ENCODE peak calls at places on chromosomes 4 and X, in five cellular contexts. I, U, P, H and Y are unnamed samples.

GRCh38 chr4:15891312-15891711 is 47.2 kb downstream of the FGFBP1 start:
- DNase-seq in U (no peak), H (no peak), P (no peak), I (no peak), Y (no peak)

GRCh38 chr4:13888112-13888511 is 260.6 kb upstream of the BOD1L1 start:
- DNase-seq in I (no peak), H (no peak), P (peak; percentile 94), U (no peak), Y (peak; percentile 85)

GRCh38 chr4:129218355-129218754 is 122.4 kb downstream of the C4orf33 start:
- DNase-seq in U (peak; percentile 24), P (no peak), H (no peak), I (peak; percentile 22), Y (no peak)

GRCh38 chrX:76279007-76279406 is 106.1 kb downstream of the PBDC1 start:
- DNase-seq in H (no peak), U (peak; percentile 54), P (peak; percentile 34), I (peak; percentile 52), Y (peak; percentile 20)

GRCh38 chr4:33340168-33340567 is 2620.0 kb downstream of the PCDH7 start:
- DNase-seq in P (no peak), I (no peak), H (no peak), U (no peak), Y (no peak)

GRCh38 chrX:41177297-41177696 is 92.1 kb downstream of the USP9X start:
- DNase-seq in I (no peak), H (no peak), U (no peak), P (no peak), Y (no peak)

GRCh38 chr4:144449623-144450022 is 196.3 kb upstream of the HHIP start:
- DNase-seq in H (peak; percentile 72), U (peak; percentile 18), I (peak; percentile 61), P (peak; percentile 11), Y (no peak)

GRCh38 chr4:4771160-4771559 is 88.3 kb upstream of the MSX1 start:
- DNase-seq in I (no peak), P (no peak), H (no peak), U (no peak), Y (no peak)

GRCh38 chr4:84126061-84126787 is 372.9 kb downstream of the NKX6-1 start:
- DNase-seq in U (no peak), H (no peak), I (no peak), P (no peak), Y (no peak)

GRCh38 chrX:110722135-110722534 is 73.5 kb downstream of the CHRDL1 start:
- DNase-seq in U (no peak), H (no peak), I (no peak), P (no peak), Y (no peak)

GRCh38 chrX:14039344-14039743 is 9.7 kb upstream of the GEMIN8 start:
- DNase-seq in U (peak; percentile 69), H (no peak), I (peak; percentile 62), P (peak; percentile 23), Y (peak; percentile 18)

GRCh38 chr4:168908093-168908492 is 102.0 kb downstream of the CBR4 start:
- DNase-seq in U (no peak), I (no peak), H (no peak), P (peak; percentile 55), Y (peak; percentile 52)

GRCh38 chrX:116204947-116205346 is 34.4 kb downstream of the AGTR2 start:
- DNase-seq in U (no peak), P (peak; percentile 5), H (no peak), I (peak; percentile 17), Y (no peak)

GRCh38 chr4:183966371-183966770 is 61.3 kb downstream of the STOX2 start:
- DNase-seq in P (no peak), I (no peak), H (no peak), U (no peak), Y (no peak)

GRCh38 chrX:16137416-16138107 is 14.2 kb downstream of the GRPR start:
- DNase-seq in U (no peak), P (no peak), H (no peak), I (no peak), Y (no peak)

GRCh38 chr4:101649790-101650450 is 140.6 kb upstream of the BANK1 start:
- DNase-seq in H (no peak), U (no peak), P (no peak), I (no peak), Y (no peak)

GRCh38 chr4:156437666-156438065 is 484.0 kb upstream of the CTSO start:
- DNase-seq in H (no peak), I (no peak), U (no peak), P (no peak), Y (no peak)

GRCh38 chr4:38949416-38950051 is 81.9 kb downstream of the FAM114A1 start:
- DNase-seq in P (peak; percentile 42), I (no peak), H (no peak), U (no peak), Y (peak; percentile 11)

GRCh38 chrX:11352296-11352741 is 59.1 kb downstream of the AMELX start:
- DNase-seq in U (no peak), H (no peak), P (no peak), I (no peak), Y (no peak)

GRCh38 chr4:15100380-15100779 is 98.1 kb downstream of the CPEB2 start:
- DNase-seq in U (no peak), I (no peak), H (no peak), P (no peak), Y (no peak)

GRCh38 chr4:96103086-96103485 is 263.2 kb downstream of the PDHA2 start:
- DNase-seq in P (no peak), U (no peak), I (no peak), H (no peak), Y (no peak)

GRCh38 chr4:149901128-149901527 is 85.5 kb upstream of the IQCM start:
- DNase-seq in U (peak; percentile 53), H (no peak), P (no peak), I (no peak), Y (no peak)

GRCh38 chr4:76203541-76203940 is 10.1 kb downstream of the SCARB2 start:
- DNase-seq in U (peak; percentile 15), I (no peak), P (no peak), H (no peak), Y (no peak)

GRCh38 chr4:88674989-88675388 is 22.6 kb downstream of the NAP1L5 start:
- DNase-seq in H (no peak), I (no peak), P (peak; percentile 60), U (no peak), Y (no peak)

GRCh38 chrX:7996414-7996813 is 69.2 kb upstream of the PNPLA4 start:
- DNase-seq in I (peak; percentile 36), U (peak; percentile 39), H (no peak), P (peak; percentile 23), Y (peak; percentile 10)

GRCh38 chr4:97646997-97647396 is 496.3 kb downstream of the STPG2 start:
- DNase-seq in H (no peak), I (peak; percentile 38), U (no peak), P (no peak), Y (no peak)

GRCh38 chr4:8477095-8477635 is 36.6 kb downstream of the TRMT44 start:
- DNase-seq in I (no peak), H (no peak), U (no peak), P (no peak), Y (no peak)

GRCh38 chrX:47460561-47460960 is 22.5 kb downstream of the ZNF41 start:
- DNase-seq in U (no peak), I (no peak), H (no peak), P (no peak), Y (no peak)

GRCh38 chr4:93870876-93871458 is 42.4 kb downstream of the ATOH1 start:
- DNase-seq in H (no peak), I (peak; percentile 22), P (no peak), U (peak; percentile 86), Y (no peak)

GRCh38 chr4:105797225-105797624 is 88.6 kb downstream of the GSTCD start:
- DNase-seq in P (no peak), U (no peak), H (no peak), I (no peak), Y (no peak)

GRCh38 chrX:71103110-71103983 is 3.2 kb downstream of the CXorf65 start:
- DNase-seq in U (peak; percentile 49), I (peak; percentile 45), P (no peak), H (no peak), Y (no peak)

GRCh38 chr4:9952415-9952950 is 68.8 kb downstream of the SLC2A9 start:
- DNase-seq in U (no peak), I (no peak), H (no peak), P (no peak), Y (no peak)

GRCh38 chr4:108991929-108992328 is 229.1 kb upstream of the ETNPPL start:
- DNase-seq in U (no peak), P (peak; percentile 80), I (no peak), H (no peak), Y (peak; percentile 30)

GRCh38 chr4:154189346-154189745 is 302.3 kb downstream of the DCHS2 start:
- DNase-seq in U (no peak), P (peak; percentile 52), I (no peak), H (no peak), Y (no peak)

GRCh38 chr4:146245246-146245645 is 30.9 kb downstream of the REELD1 start:
- DNase-seq in P (no peak), I (peak; percentile 36), U (peak; percentile 29), H (no peak), Y (no peak)

GRCh38 chr4:146244496-146244895 is 30.2 kb downstream of the REELD1 start:
- DNase-seq in P (no peak), H (no peak), I (no peak), U (no peak), Y (no peak)

GRCh38 chr4:146243883-146244277 is 29.5 kb downstream of the REELD1 start:
- DNase-seq in I (no peak), U (no peak), H (no peak), P (no peak), Y (no peak)

GRCh38 chr4:146245899-146246298 is 31.6 kb downstream of the REELD1 start:
- DNase-seq in P (no peak), H (no peak), U (no peak), I (no peak), Y (no peak)

GRCh38 chr4:146243141-146243882 is 29.0 kb downstream of the REELD1 start:
- DNase-seq in P (no peak), U (no peak), H (no peak), I (no peak), Y (peak; percentile 15)
- TF ChIP-seq CTCF in P (peak; percentile 21), U (peak; percentile 34), H (peak; percentile 23), I (peak; percentile 29), Y (peak; percentile 74)

GRCh38 chr4:122450847-122451246 is 5.7 kb downstream of the IL2 start:
- DNase-seq in P (peak; percentile 7), H (no peak), U (no peak), I (peak; percentile 11), Y (peak; percentile 46)
- TF ChIP-seq CTCF in P (peak; percentile 26), H (no peak), U (no peak), I (peak; percentile 17), Y (peak; percentile 58)

GRCh38 chr4:124913237-124913636 is 200.7 kb upstream of the ANKRD50 start:
- DNase-seq in I (no peak), P (no peak), H (no peak), U (no peak), Y (no peak)
- TF ChIP-seq CTCF in I (no peak), P (no peak), H (no peak), U (no peak), Y (peak; percentile 7)

GRCh38 chrX:87582453-87582852 is 64.9 kb downstream of the KLHL4 start:
- DNase-seq in P (no peak), I (no peak), H (no peak), U (no peak), Y (no peak)

GRCh38 chrX:87578978-87579377 is 61.4 kb downstream of the KLHL4 start:
- DNase-seq in H (no peak), U (no peak), I (no peak), P (no peak), Y (no peak)

GRCh38 chrX:87580862-87581261 is 63.3 kb downstream of the KLHL4 start:
- DNase-seq in H (no peak), U (no peak), I (no peak), P (no peak), Y (no peak)

GRCh38 chrX:87583679-87584078 is 66.1 kb downstream of the KLHL4 start:
- DNase-seq in H (no peak), P (no peak), U (peak; percentile 18), I (peak; percentile 46), Y (no peak)
- TF ChIP-seq CTCF in H (no peak), P (no peak), U (peak; percentile 43), I (peak; percentile 44), Y (peak; percentile 39)